ENCODE peak calls at places on chromosomes 1 and 21, in eight cellular contexts. G is astrocyte of the spinal cord, D is AG09309, B is A549, N is lower leg skin, S is fibroblast of the aortic adventitia, C is psoas muscle, X is HFF-Myc. W is an unnamed sample.

GRCh38 chr1:59278780-59279354 is 18.0 kb upstream of the FGGY start:
- DNase-seq in C (no peak), S (no peak), X (no peak), D (no peak), N (no peak), G (no peak), B (no peak), W (no peak)

GRCh38 chr21:29145354-29145782 is 14.9 kb downstream of the MAP3K7CL start:
- DNase-seq in N (no peak), G (peak; percentile 92), B (peak; percentile 17), X (peak; percentile 85), C (peak; percentile 63), S (peak; percentile 93), D (peak; percentile 65), W (peak; percentile 77)

GRCh38 chr1:46072975-46073374 is 59.5 kb downstream of the PIK3R3 start:
- DNase-seq in D (no peak), B (no peak), N (no peak), X (no peak), G (no peak), C (no peak), S (no peak), W (no peak)

GRCh38 chr1:8252266-8252951 is 65.5 kb upstream of the SLC45A1 start:
- DNase-seq in C (no peak), S (no peak), X (no peak), D (no peak), G (no peak), B (no peak), N (no peak), W (no peak)

GRCh38 chr1:20440785-20441200 is 45.2 kb downstream of the CAMK2N1 start:
- DNase-seq in X (no peak), C (no peak), G (peak; percentile 14), N (peak; percentile 72), D (no peak), B (peak; percentile 68), S (peak; percentile 44), W (no peak)

GRCh38 chr1:6867688-6868370 is 82.6 kb downstream of the CAMTA1 start:
- DNase-seq in G (no peak), S (no peak), D (no peak), C (no peak), X (no peak), B (no peak), N (no peak), W (no peak)

GRCh38 chr1:246695136-246695535 is 29.1 kb upstream of the SCCPDH start:
- DNase-seq in X (no peak), D (no peak), G (no peak), N (no peak), S (no peak), C (no peak), B (no peak), W (no peak)

GRCh38 chr1:154972517-154973343 is 1.8 kb upstream of the CKS1B start:
- DNase-seq in G (peak; percentile 97), D (peak; percentile 87), X (peak; percentile 87), B (peak; percentile 97), S (peak; percentile 96), N (peak; percentile 95), C (peak; percentile 74), W (peak; percentile 85)

GRCh38 chr1:58809327-58810040 is 25.6 kb upstream of the JUN start:
- DNase-seq in X (no peak), D (no peak), N (no peak), C (no peak), G (peak; percentile 29), S (peak; percentile 57), B (no peak), W (no peak)

GRCh38 chr1:36624466-36624865 is 141.8 kb upstream of the CSF3R start:
- DNase-seq in C (no peak), B (no peak), D (no peak), G (no peak), S (no peak), N (no peak), X (no peak), W (no peak)

GRCh38 chr1:90725961-90726715 is 9.0 kb upstream of the BARHL2 start:
- DNase-seq in N (no peak), S (peak; percentile 13), D (no peak), B (no peak), C (no peak), X (no peak), G (no peak), W (no peak)

GRCh38 chr1:67348586-67349252 is 41.0 kb downstream of the IL12RB2 start:
- DNase-seq in G (no peak), B (no peak), N (no peak), S (no peak), X (no peak), D (no peak), C (no peak), W (no peak)

GRCh38 chr1:243944429-243945160 is 94.6 kb upstream of the AKT3 start:
- DNase-seq in B (peak; percentile 88), D (no peak), G (peak; percentile 41), C (no peak), N (no peak), X (no peak), S (peak; percentile 39), W (no peak)

GRCh38 chr1:160413716-160414115 is 13.4 kb downstream of the VANGL2 start:
- DNase-seq in G (no peak), C (no peak), S (no peak), X (no peak), B (no peak), D (no peak), N (no peak), W (no peak)

GRCh38 chr1:25109527-25109926 is 122.8 kb downstream of the SYF2 start:
- DNase-seq in C (no peak), N (no peak), G (no peak), D (no peak), B (no peak), X (no peak), S (no peak), W (no peak)

GRCh38 chr1:22026924-22027289 is 25.4 kb downstream of the CELA3A start:
- DNase-seq in B (no peak), G (no peak), C (no peak), D (no peak), S (no peak), X (no peak), N (no peak), W (no peak)
- H3K4me3 ChIP-seq in B (no peak overlapping the region), G (no peak overlapping the region), C (no peak overlapping the region), D (no peak overlapping the region), S (no peak overlapping the region), X (no peak overlapping the region), N (no peak overlapping the region), W (no peak overlapping the region)

DNA sequence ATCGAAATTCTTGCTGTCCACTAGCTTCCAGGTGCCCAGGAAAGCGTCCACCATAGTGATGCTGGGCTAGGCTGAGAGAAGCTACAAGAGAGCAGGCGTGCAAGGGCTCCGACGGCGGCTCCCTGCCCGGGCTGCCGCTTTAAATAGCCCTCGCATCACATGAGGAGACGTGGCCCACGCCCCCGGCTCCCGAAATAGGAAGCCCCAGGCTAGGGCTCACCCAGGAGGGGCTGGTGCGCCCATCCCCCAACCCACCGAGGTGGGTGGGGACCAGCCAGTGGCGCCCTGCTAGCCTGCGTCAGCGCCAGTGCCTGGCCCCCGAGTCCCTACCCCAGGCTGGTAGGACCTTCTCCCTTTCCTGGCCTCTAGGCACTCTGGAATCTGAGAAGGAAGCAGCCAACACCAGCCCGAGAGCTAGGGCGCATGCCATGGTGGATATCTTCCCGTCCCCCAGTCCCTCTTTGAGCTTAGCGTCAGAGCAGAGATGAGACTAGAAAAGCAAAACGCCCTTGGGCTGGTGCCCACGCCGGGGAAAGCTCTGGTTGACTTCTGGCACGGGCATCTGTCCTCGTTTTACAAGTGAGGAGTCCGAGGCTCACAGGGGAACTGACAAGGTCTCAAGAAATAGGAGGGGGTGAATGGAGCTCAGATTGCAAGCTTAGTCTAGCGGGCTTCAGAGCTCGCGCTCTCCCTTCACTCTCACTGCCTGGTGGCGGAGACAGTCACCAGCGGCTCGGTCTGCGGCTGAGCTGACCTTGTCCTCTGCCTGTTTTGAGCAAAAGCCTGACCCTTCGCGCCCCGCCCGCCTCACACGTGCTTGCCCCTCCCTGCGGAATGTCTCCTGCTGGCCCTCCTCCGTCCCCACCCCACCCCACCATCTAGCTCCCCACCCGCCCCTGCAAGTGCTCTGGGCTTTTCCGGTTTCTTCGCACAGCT is at the start of gene FABP3:
- DNase-seq in N (peak; percentile 96), G (peak; percentile 59), D (no peak), B (no peak), S (peak; percentile 70), X (peak; percentile 47), C (peak; percentile 94), W (no peak)
- TF ChIP-seq CTCF in N (no peak), G (no peak), D (no peak), B (no peak), S (no peak), X (no peak), C (peak; percentile 4), W (no peak)

GRCh38 chr1:222454782-222455181 is 93.1 kb downstream of the HHIPL2 start:
- DNase-seq in N (no peak), G (no peak), S (no peak), X (no peak), C (peak; percentile 60), B (no peak), D (peak; percentile 42), W (peak; percentile 31)

GRCh38 chr1:222457513-222457912 is 90.4 kb downstream of the HHIPL2 start:
- DNase-seq in D (no peak), S (no peak), G (no peak), C (no peak), B (no peak), X (no peak), N (no peak), W (no peak)

GRCh38 chr1:222457084-222457483 is 90.8 kb downstream of the HHIPL2 start:
- DNase-seq in B (no peak), G (no peak), S (no peak), X (no peak), D (no peak), C (no peak), N (no peak), W (no peak)

GRCh38 chr1:222454196-222454595 is 93.7 kb downstream of the HHIPL2 start:
- DNase-seq in B (no peak), S (peak; percentile 55), G (peak; percentile 41), N (no peak), X (no peak), D (no peak), C (no peak), W (peak; percentile 12)

DNA sequence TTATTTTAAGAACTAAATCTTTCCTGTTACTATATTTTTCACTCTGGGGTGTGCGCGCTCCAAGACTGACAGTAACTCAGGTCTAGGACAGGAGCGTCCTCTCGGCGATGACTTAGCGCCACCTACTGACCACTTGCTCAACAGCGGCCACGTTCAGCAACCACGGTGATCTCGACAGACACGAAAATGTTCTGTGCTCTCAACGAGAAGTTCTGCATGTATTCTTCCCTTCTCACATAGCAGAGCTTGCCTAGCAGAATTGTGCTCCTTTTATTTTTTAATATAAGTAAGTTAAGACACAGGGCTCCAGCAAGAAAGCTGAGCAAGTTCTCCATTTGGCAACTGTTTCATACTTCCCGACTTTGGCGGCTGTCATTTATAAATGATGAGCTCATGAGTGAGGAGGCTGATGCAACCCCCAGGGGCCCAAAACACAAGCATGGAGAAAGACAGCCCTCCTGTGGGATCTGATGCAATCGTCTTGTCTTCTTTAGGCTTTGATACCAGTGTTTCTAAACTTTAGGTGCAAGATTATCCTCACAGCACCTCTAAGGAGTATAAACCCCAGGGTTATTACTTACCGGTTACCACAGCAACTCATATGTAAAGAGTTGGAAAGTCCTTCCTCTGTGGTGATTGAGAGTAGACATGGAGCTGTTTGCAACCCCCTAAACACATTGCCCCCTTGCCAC is 92.6 kb downstream of the HHIPL2 start:
- DNase-seq in X (peak; percentile 56), G (peak; percentile 90), C (peak; percentile 89), N (peak; percentile 97), B (peak; percentile 78), S (peak; percentile 92), D (peak; percentile 72), W (peak; percentile 50)
- H3K4me3 ChIP-seq in X (no peak overlapping the region), G (no peak overlapping the region), C (peak overlapping the region; percentile 49), N (no peak overlapping the region), B (no peak overlapping the region), S (peak overlapping the region; percentile 9), D (no peak overlapping the region), W (no peak overlapping the region)

GRCh38 chr1:203116048-203116810 is 11.3 kb upstream of the ADORA1 start:
- DNase-seq in B (no peak), G (no peak), N (peak; percentile 83), S (no peak), X (no peak), D (no peak), C (peak; percentile 67), W (no peak)
- TF ChIP-seq CTCF in B (no peak), G (no peak), N (no peak), S (no peak), X (no peak), D (no peak), C (no peak), W (no peak)